ENCODE peak calls at places on chromosome 11, in seven cellular contexts. One of them, this sample, is unnamed.

GRCh38 chr11:46983598-46983997 is 47.0 kb downstream of the CSTPP1 start:
- DNase-seq in tibial artery: no peak
- DNase-seq in transverse colon: peak; percentile 17
- DNase-seq in dorsolateral prefrontal cortex: no peak
- DNase-seq in lower lobe of right lung: no peak
- DNase-seq in fibroblast of pulmonary artery: no peak
- DNase-seq in PC-9: no peak
- DNase-seq in this sample: no peak

GRCh38 chr11:108718466-108718865 is 53.6 kb downstream of the DDX10 start:
- DNase-seq in tibial artery: no peak
- DNase-seq in transverse colon: no peak
- DNase-seq in dorsolateral prefrontal cortex: no peak
- DNase-seq in lower lobe of right lung: no peak
- DNase-seq in fibroblast of pulmonary artery: no peak
- DNase-seq in PC-9: no peak
- DNase-seq in this sample: no peak

GRCh38 chr11:12631651-12632050 is 42.6 kb upstream of the TEAD1 start:
- DNase-seq in tibial artery: no peak
- DNase-seq in transverse colon: no peak
- DNase-seq in dorsolateral prefrontal cortex: no peak
- DNase-seq in lower lobe of right lung: no peak
- DNase-seq in fibroblast of pulmonary artery: no peak
- DNase-seq in PC-9: no peak
- DNase-seq in this sample: no peak

GRCh38 chr11:116895053-116895757 is 57.8 kb upstream of the APOA1 start:
- DNase-seq in tibial artery: no peak
- DNase-seq in transverse colon: peak; percentile 15
- DNase-seq in dorsolateral prefrontal cortex: no peak
- DNase-seq in lower lobe of right lung: peak; percentile 50
- DNase-seq in fibroblast of pulmonary artery: peak; percentile 29
- DNase-seq in PC-9: no peak
- DNase-seq in this sample: no peak

GRCh38 chr11:67278135-67278938 is 10.8 kb upstream of the ANKRD13D start:
- DNase-seq in tibial artery: peak; percentile 62
- DNase-seq in transverse colon: no peak
- DNase-seq in dorsolateral prefrontal cortex: no peak
- DNase-seq in lower lobe of right lung: peak; percentile 42
- DNase-seq in fibroblast of pulmonary artery: no peak
- DNase-seq in PC-9: no peak
- DNase-seq in this sample: no peak

GRCh38 chr11:109680127-109680526 is 258.1 kb downstream of the C11orf87 start:
- DNase-seq in tibial artery: no peak
- DNase-seq in transverse colon: no peak
- DNase-seq in dorsolateral prefrontal cortex: no peak
- DNase-seq in lower lobe of right lung: no peak
- DNase-seq in fibroblast of pulmonary artery: peak; percentile 25
- DNase-seq in PC-9: peak; percentile 12
- DNase-seq in this sample: no peak

GRCh38 chr11:118170892-118171273 is 5.6 kb downstream of the SCN2B start:
- DNase-seq in tibial artery: no peak
- DNase-seq in transverse colon: no peak
- DNase-seq in dorsolateral prefrontal cortex: no peak
- DNase-seq in lower lobe of right lung: no peak
- DNase-seq in fibroblast of pulmonary artery: no peak
- DNase-seq in PC-9: no peak
- DNase-seq in this sample: no peak

GRCh38 chr11:134047586-134047999 is 21.3 kb upstream of the JAM3 start:
- DNase-seq in tibial artery: peak; percentile 98
- DNase-seq in transverse colon: peak; percentile 68
- DNase-seq in dorsolateral prefrontal cortex: no peak
- DNase-seq in lower lobe of right lung: no peak
- DNase-seq in fibroblast of pulmonary artery: peak; percentile 93
- DNase-seq in PC-9: no peak
- DNase-seq in this sample: no peak

GRCh38 chr11:69891421-69892236 is 72.4 kb upstream of the FGF3 start:
- DNase-seq in tibial artery: no peak
- DNase-seq in transverse colon: peak; percentile 82
- DNase-seq in dorsolateral prefrontal cortex: no peak
- DNase-seq in lower lobe of right lung: no peak
- DNase-seq in fibroblast of pulmonary artery: no peak
- DNase-seq in PC-9: peak; percentile 82
- DNase-seq in this sample: no peak

GRCh38 chr11:133520707-133521106 is 11.6 kb downstream of the OPCML start:
- DNase-seq in tibial artery: no peak
- DNase-seq in transverse colon: no peak
- DNase-seq in dorsolateral prefrontal cortex: no peak
- DNase-seq in lower lobe of right lung: no peak
- DNase-seq in fibroblast of pulmonary artery: no peak
- DNase-seq in PC-9: no peak
- DNase-seq in this sample: no peak

GRCh38 chr11:15123849-15124248 is 9.1 kb downstream of the INSC start:
- DNase-seq in tibial artery: no peak
- DNase-seq in transverse colon: no peak
- DNase-seq in dorsolateral prefrontal cortex: no peak
- DNase-seq in lower lobe of right lung: no peak
- DNase-seq in fibroblast of pulmonary artery: peak; percentile 71
- DNase-seq in PC-9: peak; percentile 49
- DNase-seq in this sample: no peak

GRCh38 chr11:132604446-132604845 is 927.9 kb downstream of the OPCML start:
- DNase-seq in tibial artery: no peak
- DNase-seq in transverse colon: no peak
- DNase-seq in dorsolateral prefrontal cortex: no peak
- DNase-seq in lower lobe of right lung: no peak
- DNase-seq in fibroblast of pulmonary artery: peak; percentile 35
- DNase-seq in PC-9: no peak
- DNase-seq in this sample: no peak

GRCh38 chr11:38460901-38461300 is 1862.9 kb upstream of the RAG2 start:
- DNase-seq in tibial artery: peak; percentile 67
- DNase-seq in transverse colon: no peak
- DNase-seq in dorsolateral prefrontal cortex: no peak
- DNase-seq in lower lobe of right lung: peak; percentile 50
- DNase-seq in fibroblast of pulmonary artery: peak; percentile 91
- DNase-seq in PC-9: peak; percentile 59
- DNase-seq in this sample: no peak

GRCh38 chr11:47057374-47057773 is 119.3 kb downstream of the ARFGAP2 start:
- DNase-seq in tibial artery: no peak
- DNase-seq in transverse colon: no peak
- DNase-seq in dorsolateral prefrontal cortex: no peak
- DNase-seq in lower lobe of right lung: no peak
- DNase-seq in fibroblast of pulmonary artery: peak; percentile 74
- DNase-seq in PC-9: no peak
- DNase-seq in this sample: no peak

GRCh38 chr11:36453678-36454077 is 56.4 kb downstream of the TRAF6 start:
- DNase-seq in tibial artery: no peak
- DNase-seq in transverse colon: no peak
- DNase-seq in dorsolateral prefrontal cortex: no peak
- DNase-seq in lower lobe of right lung: no peak
- DNase-seq in fibroblast of pulmonary artery: no peak
- DNase-seq in PC-9: peak; percentile 36
- DNase-seq in this sample: no peak

GRCh38 chr11:12528487-12528886 is 145.7 kb upstream of the TEAD1 start:
- DNase-seq in tibial artery: no peak
- DNase-seq in transverse colon: no peak
- DNase-seq in dorsolateral prefrontal cortex: no peak
- DNase-seq in lower lobe of right lung: no peak
- DNase-seq in fibroblast of pulmonary artery: no peak
- DNase-seq in PC-9: no peak
- DNase-seq in this sample: no peak

GRCh38 chr11:62544521-62545436 is 1.8 kb downstream of the AHNAK start:
- DNase-seq in tibial artery: no peak
- DNase-seq in transverse colon: peak; percentile 68
- DNase-seq in dorsolateral prefrontal cortex: no peak
- DNase-seq in lower lobe of right lung: no peak
- DNase-seq in fibroblast of pulmonary artery: no peak
- DNase-seq in PC-9: no peak
- DNase-seq in this sample: no peak

GRCh38 chr11:86740628-86741488 is 59.5 kb upstream of the PRSS23 start:
- DNase-seq in tibial artery: peak; percentile 86
- DNase-seq in transverse colon: peak; percentile 32
- DNase-seq in dorsolateral prefrontal cortex: no peak
- DNase-seq in lower lobe of right lung: no peak
- DNase-seq in fibroblast of pulmonary artery: peak; percentile 98
- DNase-seq in PC-9: peak; percentile 96
- DNase-seq in this sample: no peak

GRCh38 chr11:83326326-83326725 is 40.2 kb upstream of the CCDC90B start:
- DNase-seq in tibial artery: no peak
- DNase-seq in transverse colon: no peak
- DNase-seq in dorsolateral prefrontal cortex: no peak
- DNase-seq in lower lobe of right lung: no peak
- DNase-seq in fibroblast of pulmonary artery: no peak
- DNase-seq in PC-9: no peak
- DNase-seq in this sample: no peak

GRCh38 chr11:34182921-34183685 is 77.7 kb downstream of the NAT10 start:
- DNase-seq in tibial artery: no peak
- DNase-seq in transverse colon: no peak
- DNase-seq in dorsolateral prefrontal cortex: no peak
- DNase-seq in lower lobe of right lung: no peak
- DNase-seq in fibroblast of pulmonary artery: no peak
- DNase-seq in PC-9: no peak
- DNase-seq in this sample: no peak

GRCh38 chr11:45333506-45333971 is 47.4 kb upstream of the SYT13 start:
- DNase-seq in tibial artery: no peak
- DNase-seq in transverse colon: peak; percentile 28
- DNase-seq in dorsolateral prefrontal cortex: no peak
- DNase-seq in lower lobe of right lung: no peak
- DNase-seq in fibroblast of pulmonary artery: peak; percentile 73
- DNase-seq in PC-9: no peak
- DNase-seq in this sample: no peak

GRCh38 chr11:5923789-5924188 is 18.3 kb upstream of the OR56A3 start:
- DNase-seq in tibial artery: no peak
- DNase-seq in transverse colon: no peak
- DNase-seq in dorsolateral prefrontal cortex: no peak
- DNase-seq in lower lobe of right lung: no peak
- DNase-seq in fibroblast of pulmonary artery: no peak
- DNase-seq in PC-9: no peak
- DNase-seq in this sample: no peak

DNA sequence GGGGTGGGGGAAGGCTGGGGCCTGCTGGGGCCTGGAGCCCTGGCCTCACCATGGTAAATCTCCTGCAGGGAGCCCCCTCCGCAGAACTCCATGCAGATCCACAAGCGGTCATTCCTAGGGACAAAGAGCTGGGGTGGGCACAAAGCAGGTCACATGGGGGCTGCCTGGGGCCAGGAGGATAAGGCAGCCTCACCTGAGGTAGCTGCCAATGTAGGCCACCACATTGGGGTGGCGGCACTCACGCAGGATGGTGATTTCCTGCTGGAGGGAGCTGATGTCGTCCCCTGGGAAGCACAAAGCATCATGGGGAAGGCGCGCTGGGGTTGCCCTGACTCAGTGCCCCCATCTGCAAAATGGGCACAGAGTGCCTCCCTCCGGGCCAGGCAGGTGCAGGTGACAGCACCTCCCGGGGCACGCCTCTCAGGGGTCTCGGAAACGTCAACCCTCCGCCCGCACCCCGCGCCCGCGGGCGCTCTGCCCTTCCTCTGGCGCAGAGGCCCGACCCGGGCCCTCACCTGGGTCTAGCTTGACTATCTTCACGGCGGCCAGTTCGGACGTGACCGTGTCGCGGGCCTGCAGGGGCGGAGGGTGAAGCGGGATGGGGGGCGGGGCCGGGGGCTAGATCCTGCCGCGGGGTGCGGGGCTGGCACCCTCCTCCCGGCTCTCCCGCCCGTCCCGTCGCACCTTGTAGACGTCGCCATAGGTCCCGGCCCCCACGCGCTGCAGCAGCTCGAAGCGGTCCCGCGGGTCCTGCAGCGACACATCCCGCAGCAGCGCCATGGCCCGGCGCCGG is 448 bp downstream of the MAP4K2 start:
- DNase-seq in tibial artery: no peak
- DNase-seq in transverse colon: peak; percentile 32
- DNase-seq in dorsolateral prefrontal cortex: no peak
- DNase-seq in lower lobe of right lung: no peak
- DNase-seq in fibroblast of pulmonary artery: no peak
- DNase-seq in PC-9: no peak
- DNase-seq in this sample: no peak
- H3K4me3 ChIP-seq in tibial artery: peak overlapping the region; percentile 63
- H3K4me3 ChIP-seq in transverse colon: peak overlapping the region; percentile 87
- H3K4me3 ChIP-seq in dorsolateral prefrontal cortex: peak overlapping the region; percentile 80
- H3K4me3 ChIP-seq in lower lobe of right lung: peak overlapping the region; percentile 78
- H3K4me3 ChIP-seq in fibroblast of pulmonary artery: peak overlapping the region; percentile 76
- H3K4me3 ChIP-seq in PC-9: peak overlapping the region; percentile 64
- H3K4me3 ChIP-seq in this sample: peak overlapping the region; percentile 91

DNA sequence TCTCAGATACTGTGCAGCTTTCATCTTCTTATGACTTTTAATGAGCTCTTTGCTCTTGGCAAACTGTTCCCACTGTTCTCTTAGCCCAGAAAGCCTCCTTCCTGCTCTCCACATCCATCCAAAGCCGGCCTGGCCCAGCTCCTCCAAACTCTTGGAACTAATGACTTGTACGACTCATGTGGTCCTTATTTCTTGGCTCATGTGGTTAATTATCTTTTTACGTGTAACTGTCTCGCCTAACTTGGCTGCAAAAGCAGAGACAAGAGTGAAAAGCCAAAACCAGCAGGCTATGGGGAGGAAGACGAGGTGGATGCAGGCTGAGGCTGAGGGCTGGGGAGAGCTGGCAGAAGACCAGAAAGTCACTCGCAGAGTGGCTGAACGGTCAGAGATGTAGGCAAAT is 5.5 kb downstream of the CSNK2A3 start:
- DNase-seq in tibial artery: no peak
- DNase-seq in transverse colon: no peak
- DNase-seq in dorsolateral prefrontal cortex: no peak
- DNase-seq in lower lobe of right lung: no peak
- DNase-seq in fibroblast of pulmonary artery: no peak
- DNase-seq in PC-9: no peak
- DNase-seq in this sample: no peak
- TF ChIP-seq CTCF in tibial artery: no peak
- TF ChIP-seq CTCF in transverse colon: no peak
- TF ChIP-seq CTCF in dorsolateral prefrontal cortex: no peak
- TF ChIP-seq CTCF in lower lobe of right lung: no peak
- TF ChIP-seq CTCF in fibroblast of pulmonary artery: no peak
- TF ChIP-seq CTCF in PC-9: no peak
- TF ChIP-seq CTCF in this sample: no peak

DNA sequence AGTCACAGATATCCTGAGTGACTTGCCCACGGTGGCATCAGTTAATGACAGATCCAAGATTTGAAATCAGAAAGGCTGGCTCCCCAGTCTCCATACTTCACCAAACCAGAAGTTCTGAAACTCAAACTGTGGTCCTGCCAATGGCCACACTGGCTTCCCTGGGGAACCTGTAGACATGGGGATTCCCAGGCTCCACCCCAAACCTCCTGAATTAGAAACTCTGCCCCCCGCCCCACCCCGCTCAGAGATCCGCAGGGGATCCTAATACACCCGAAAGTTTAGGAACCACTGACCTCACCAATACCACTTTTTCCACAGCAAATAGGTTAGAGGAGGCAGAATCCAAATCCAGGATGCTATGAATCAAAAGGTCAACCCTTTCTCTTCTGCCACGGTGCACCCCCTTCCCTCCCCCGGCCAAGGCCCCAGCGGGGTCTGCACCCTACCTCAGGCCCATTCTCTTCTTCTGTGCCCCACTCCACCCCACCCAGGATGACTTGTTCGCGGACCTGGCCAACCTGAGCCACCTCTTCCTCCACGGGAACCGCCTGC is 15.4 kb downstream of the RTN4RL2 start:
- DNase-seq in tibial artery: no peak
- DNase-seq in transverse colon: no peak
- DNase-seq in dorsolateral prefrontal cortex: no peak
- DNase-seq in lower lobe of right lung: no peak
- DNase-seq in fibroblast of pulmonary artery: no peak
- DNase-seq in PC-9: no peak
- DNase-seq in this sample: no peak
- H3K4me3 ChIP-seq in tibial artery: peak overlapping the region; percentile 52
- H3K4me3 ChIP-seq in transverse colon: peak overlapping the region; percentile 31
- H3K4me3 ChIP-seq in dorsolateral prefrontal cortex: peak overlapping the region; percentile 53
- H3K4me3 ChIP-seq in lower lobe of right lung: peak overlapping the region; percentile 60
- H3K4me3 ChIP-seq in fibroblast of pulmonary artery: no peak overlapping the region
- H3K4me3 ChIP-seq in PC-9: peak overlapping the region; percentile 62
- H3K4me3 ChIP-seq in this sample: peak overlapping the region; percentile 44

GRCh38 chr11:131038597-131038996 is 122.3 kb upstream of the SNX19 start:
- DNase-seq in tibial artery: no peak
- DNase-seq in transverse colon: no peak
- DNase-seq in dorsolateral prefrontal cortex: no peak
- DNase-seq in lower lobe of right lung: no peak
- DNase-seq in fibroblast of pulmonary artery: peak; percentile 27
- DNase-seq in PC-9: no peak
- DNase-seq in this sample: no peak
- TF ChIP-seq CTCF in tibial artery: no peak
- TF ChIP-seq CTCF in transverse colon: no peak
- TF ChIP-seq CTCF in dorsolateral prefrontal cortex: peak; percentile 36
- TF ChIP-seq CTCF in lower lobe of right lung: no peak
- TF ChIP-seq CTCF in fibroblast of pulmonary artery: peak; percentile 39
- TF ChIP-seq CTCF in PC-9: no peak
- TF ChIP-seq CTCF in this sample: peak; percentile 40